ENCODE peak calls at places on chromosomes 4 and X, in ten cellular contexts. P, U, D, E, M, Q, Z, A, I and H are unnamed samples.

GRCh38 chr4:126779001-126779400 is 853.8 kb upstream of the INTU start:
- DNase-seq in E (no peak), I (no peak), Z (no peak), M (no peak), P (peak; percentile 20), D (no peak), A (no peak), U (no peak), Q (no peak), H (peak; percentile 6)

GRCh38 chr4:88441696-88442095 is 15.2 kb upstream of the HERC5 start:
- DNase-seq in I (no peak), M (no peak), Z (no peak), E (no peak), U (no peak), Q (no peak), A (no peak), D (no peak), P (no peak), H (no peak)

GRCh38 chr4:148790691-148791090 is 348.5 kb upstream of the NR3C2 start:
- DNase-seq in M (peak; percentile 6), U (no peak), A (no peak), E (no peak), Q (no peak), D (no peak), Z (no peak), P (peak; percentile 70), I (no peak), H (peak; percentile 56)

GRCh38 chr4:915041-915474 is 17.1 kb downstream of the GAK start:
- DNase-seq in U (no peak), A (no peak), M (peak; percentile 10), D (no peak), Z (no peak), P (peak; percentile 34), I (no peak), E (no peak), Q (no peak), H (no peak)

GRCh38 chr4:10667651-10668341 is 16.8 kb downstream of the CLNK start:
- DNase-seq in E (no peak), Z (no peak), P (no peak), Q (no peak), U (no peak), M (no peak), D (no peak), A (no peak), I (no peak), H (no peak)

GRCh38 chrX:15158736-15159406 is 111.0 kb downstream of the ASB9 start:
- DNase-seq in I (no peak), A (no peak), E (no peak), M (peak; percentile 3), D (no peak), Z (peak; percentile 42), P (no peak), Q (no peak), U (no peak), H (no peak)

GRCh38 chrX:100658936-100659335 is 14.9 kb downstream of the SRPX2 start:
- DNase-seq in D (no peak), A (no peak), Q (no peak), M (no peak), E (no peak), I (peak; percentile 75), Z (no peak), U (no peak), P (peak; percentile 61), H (no peak)

GRCh38 chr4:158161561-158162354 is 11.1 kb downstream of the GASK1B start:
- DNase-seq in I (peak; percentile 99), E (no peak), Z (no peak), P (peak; percentile 84), M (peak; percentile 90), A (peak; percentile 72), Q (no peak), D (no peak), U (peak; percentile 87), H (peak; percentile 98)

GRCh38 chr4:69147334-69147733 is 51.1 kb downstream of the UGT2B7 start:
- DNase-seq in Z (no peak), U (no peak), M (no peak), D (no peak), Q (no peak), E (no peak), A (no peak), I (no peak), P (no peak), H (no peak)

GRCh38 chr4:8818063-8818881 is 53.4 kb downstream of the HMX1 start:
- DNase-seq in M (no peak), Z (no peak), P (no peak), D (no peak), Q (peak; percentile 20), I (no peak), A (peak; percentile 7), E (peak; percentile 75), U (no peak), H (no peak)

GRCh38 chr4:2537011-2537830 is 774 bp downstream of the FAM193A start:
- DNase-seq in Z (peak; percentile 72), P (peak; percentile 41), A (no peak), M (peak; percentile 20), D (peak; percentile 43), Q (peak; percentile 81), I (peak; percentile 59), U (peak; percentile 19), E (no peak), H (peak; percentile 25)

GRCh38 chr4:54904953-54905352 is 220.4 kb downstream of the KDR start:
- DNase-seq in Q (no peak), D (no peak), Z (no peak), A (no peak), I (peak; percentile 42), U (no peak), M (no peak), P (no peak), E (peak; percentile 62), H (no peak)

GRCh38 chrX:11429543-11430085 is 136.4 kb downstream of the AMELX start:
- DNase-seq in P (no peak), U (no peak), Z (no peak), E (no peak), I (no peak), D (no peak), M (no peak), Q (no peak), A (no peak), H (no peak)

GRCh38 chr4:146513548-146513947 is 8.2 kb downstream of the SLC10A7 start:
- DNase-seq in U (no peak), Z (no peak), A (no peak), I (no peak), E (no peak), Q (no peak), D (no peak), M (no peak), P (no peak), H (no peak)

GRCh38 chr4:155796031-155796430 is 37.2 kb downstream of the GUCY1B1 start:
- DNase-seq in Z (no peak), Q (no peak), P (peak; percentile 57), U (no peak), E (no peak), D (no peak), I (no peak), A (no peak), M (peak; percentile 35), H (no peak)

GRCh38 chr4:2042207-2042946 is 16.8 kb upstream of the NAT8L start:
- DNase-seq in Z (peak; percentile 50), A (no peak), P (no peak), I (no peak), D (no peak), E (no peak), U (no peak), Q (no peak), M (no peak), H (no peak)

GRCh38 chrX:129649268-129650182 is 5.2 kb downstream of the APLN start:
- DNase-seq in A (no peak), D (no peak), I (no peak), Z (no peak), Q (no peak), E (peak; percentile 12), M (peak; percentile 57), U (no peak), P (no peak), H (peak; percentile 26)

GRCh38 chr4:134328741-134329140 is 127.2 kb upstream of the PABPC4L start:
- DNase-seq in Q (no peak), P (no peak), Z (no peak), M (no peak), I (no peak), U (no peak), A (no peak), E (no peak), D (no peak), H (no peak)

GRCh38 chr4:176320976-176321361 is 1.2 kb downstream of the SPCS3 start:
- DNase-seq in Z (no peak), Q (no peak), M (peak; percentile 22), U (no peak), D (no peak), E (no peak), I (peak; percentile 50), A (no peak), P (no peak), H (peak; percentile 30)

GRCh38 chr4:5141802-5142201 is 90.5 kb downstream of the STK32B start:
- DNase-seq in U (no peak), Z (no peak), D (no peak), Q (no peak), M (no peak), A (no peak), P (no peak), E (peak; percentile 7), I (no peak), H (no peak)
- H3K4me3 ChIP-seq in U (no peak overlapping the region), Z (no peak overlapping the region), D (no peak overlapping the region), Q (no peak overlapping the region), M (no peak overlapping the region), A (no peak overlapping the region), P (no peak overlapping the region), E (no peak overlapping the region), I (no peak overlapping the region), H (no peak overlapping the region)

GRCh38 chr4:99822734-99823133 is 6.1 kb downstream of the DAPP1 start:
- DNase-seq in A (no peak), D (no peak), P (no peak), E (no peak), I (no peak), U (no peak), Z (no peak), Q (no peak), M (no peak), H (no peak)
- H3K4me3 ChIP-seq in A (no peak overlapping the region), D (no peak overlapping the region), P (no peak overlapping the region), E (no peak overlapping the region), I (no peak overlapping the region), U (no peak overlapping the region), Z (no peak overlapping the region), Q (no peak overlapping the region), M (no peak overlapping the region), H (no peak overlapping the region)

GRCh38 chr4:139550724-139551429 is 5.1 kb downstream of the SETD7 start:
- DNase-seq in A (no peak), I (peak; percentile 26), Z (no peak), Q (no peak), U (no peak), P (peak; percentile 74), M (peak; percentile 37), D (no peak), E (peak; percentile 89), H (peak; percentile 74)
- H3K4me3 ChIP-seq in A (no peak overlapping the region), I (no peak overlapping the region), Z (no peak overlapping the region), Q (no peak overlapping the region), U (no peak overlapping the region), P (no peak overlapping the region), M (no peak overlapping the region), D (no peak overlapping the region), E (no peak overlapping the region), H (no peak overlapping the region)

DNA sequence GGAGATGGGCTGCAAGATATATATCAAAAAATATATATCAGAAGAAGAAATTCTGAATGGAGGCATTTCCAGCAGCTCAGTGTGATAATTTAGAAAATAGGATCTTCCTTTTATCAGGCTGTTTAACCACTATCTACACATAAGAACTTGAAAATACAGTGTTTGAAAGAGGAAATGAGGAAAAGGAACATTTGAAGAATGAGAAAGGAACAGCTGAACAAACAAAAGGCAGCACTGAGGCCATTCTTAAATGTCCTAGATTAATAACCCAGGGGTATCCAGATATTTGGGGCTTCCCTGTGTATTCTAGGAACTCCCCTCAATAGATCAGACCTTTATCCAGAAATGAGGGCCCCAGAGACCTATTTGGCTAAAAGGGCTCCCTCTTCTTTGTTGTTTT is 4.1 kb downstream of the SLC39A8 start:
- DNase-seq in I (peak; percentile 58), E (no peak), D (no peak), U (no peak), M (no peak), P (no peak), A (no peak), Q (no peak), Z (no peak), H (no peak)
- H3K4me3 ChIP-seq in I (no peak overlapping the region), E (no peak overlapping the region), D (no peak overlapping the region), U (no peak overlapping the region), M (no peak overlapping the region), P (no peak overlapping the region), A (no peak overlapping the region), Q (no peak overlapping the region), Z (no peak overlapping the region), H (no peak overlapping the region)